ENCODE peak calls at places on chromosome 9, in eight cellular contexts. One of them, this sample, is unnamed.

GRCh38 chr9:37944671-37945481 is 40.9 kb upstream of the SLC25A51 start:
- DNase-seq in fibroblast of pulmonary artery: peak
- DNase-seq in chondrocyte: no peak
- DNase-seq in ovary: no peak
- DNase-seq in HCT116: no peak
- DNase-seq in WTC11: peak
- DNase-seq in lower leg skin: no peak
- DNase-seq in dorsolateral prefrontal cortex: no peak
- DNase-seq in this sample: no peak

GRCh38 chr9:79809931-79810330 is 238.2 kb downstream of the TLE4 start:
- DNase-seq in fibroblast of pulmonary artery: peak
- DNase-seq in chondrocyte: no peak
- DNase-seq in ovary: no peak
- DNase-seq in HCT116: no peak
- DNase-seq in WTC11: no peak
- DNase-seq in lower leg skin: no peak
- DNase-seq in dorsolateral prefrontal cortex: no peak
- DNase-seq in this sample: no peak

GRCh38 chr9:83633260-83633659 is 10.3 kb downstream of the IDNK start:
- DNase-seq in fibroblast of pulmonary artery: no peak
- DNase-seq in chondrocyte: no peak
- DNase-seq in ovary: no peak
- DNase-seq in HCT116: no peak
- DNase-seq in WTC11: no peak
- DNase-seq in lower leg skin: no peak
- DNase-seq in dorsolateral prefrontal cortex: no peak
- DNase-seq in this sample: no peak

GRCh38 chr9:77162366-77162765 is 15.0 kb upstream of the VPS13A start:
- DNase-seq in fibroblast of pulmonary artery: no peak
- DNase-seq in chondrocyte: no peak
- DNase-seq in ovary: no peak
- DNase-seq in HCT116: no peak
- DNase-seq in WTC11: no peak
- DNase-seq in lower leg skin: no peak
- DNase-seq in dorsolateral prefrontal cortex: no peak
- DNase-seq in this sample: no peak

GRCh38 chr9:99955606-99956005 is 49.2 kb downstream of the STX17 start:
- DNase-seq in fibroblast of pulmonary artery: no peak
- DNase-seq in chondrocyte: no peak
- DNase-seq in ovary: no peak
- DNase-seq in HCT116: no peak
- DNase-seq in WTC11: no peak
- DNase-seq in lower leg skin: no peak
- DNase-seq in dorsolateral prefrontal cortex: no peak
- DNase-seq in this sample: no peak

GRCh38 chr9:1354066-1354465 is 303.9 kb downstream of the DMRT2 start:
- DNase-seq in fibroblast of pulmonary artery: no peak
- DNase-seq in chondrocyte: no peak
- DNase-seq in ovary: no peak
- DNase-seq in HCT116: no peak
- DNase-seq in WTC11: no peak
- DNase-seq in lower leg skin: no peak
- DNase-seq in dorsolateral prefrontal cortex: no peak
- DNase-seq in this sample: no peak

GRCh38 chr9:27358007-27358406 is 61.1 kb upstream of the EQTN start:
- DNase-seq in fibroblast of pulmonary artery: no peak
- DNase-seq in chondrocyte: no peak
- DNase-seq in ovary: no peak
- DNase-seq in HCT116: no peak
- DNase-seq in WTC11: no peak
- DNase-seq in lower leg skin: no peak
- DNase-seq in dorsolateral prefrontal cortex: no peak
- DNase-seq in this sample: no peak

GRCh38 chr9:36154213-36154952 is 14.8 kb upstream of the CCIN start:
- DNase-seq in fibroblast of pulmonary artery: peak
- DNase-seq in chondrocyte: no peak
- DNase-seq in ovary: peak
- DNase-seq in HCT116: no peak
- DNase-seq in WTC11: no peak
- DNase-seq in lower leg skin: no peak
- DNase-seq in dorsolateral prefrontal cortex: no peak
- DNase-seq in this sample: no peak

GRCh38 chr9:16262467-16263261 is 607.8 kb downstream of the BNC2 start:
- DNase-seq in fibroblast of pulmonary artery: no peak
- DNase-seq in chondrocyte: no peak
- DNase-seq in ovary: no peak
- DNase-seq in HCT116: no peak
- DNase-seq in WTC11: no peak
- DNase-seq in lower leg skin: no peak
- DNase-seq in dorsolateral prefrontal cortex: peak
- DNase-seq in this sample: no peak

GRCh38 chr9:90219548-90220118 is 423.0 kb downstream of the DIRAS2 start:
- DNase-seq in fibroblast of pulmonary artery: no peak
- DNase-seq in chondrocyte: no peak
- DNase-seq in ovary: no peak
- DNase-seq in HCT116: no peak
- DNase-seq in WTC11: peak
- DNase-seq in lower leg skin: no peak
- DNase-seq in dorsolateral prefrontal cortex: no peak
- DNase-seq in this sample: no peak

GRCh38 chr9:35306281-35306680 is 144.5 kb downstream of the UNC13B start:
- DNase-seq in fibroblast of pulmonary artery: no peak
- DNase-seq in chondrocyte: no peak
- DNase-seq in ovary: no peak
- DNase-seq in HCT116: no peak
- DNase-seq in WTC11: no peak
- DNase-seq in lower leg skin: no peak
- DNase-seq in dorsolateral prefrontal cortex: no peak
- DNase-seq in this sample: no peak

GRCh38 chr9:133944746-133945135 is 47.4 kb downstream of the VAV2 start:
- DNase-seq in fibroblast of pulmonary artery: peak
- DNase-seq in chondrocyte: no peak
- DNase-seq in ovary: no peak
- DNase-seq in HCT116: no peak
- DNase-seq in WTC11: no peak
- DNase-seq in lower leg skin: peak
- DNase-seq in dorsolateral prefrontal cortex: no peak
- DNase-seq in this sample: no peak

GRCh38 chr9:136831002-136831719 is 11.1 kb upstream of the AJM1 start:
- DNase-seq in fibroblast of pulmonary artery: no peak
- DNase-seq in chondrocyte: no peak
- DNase-seq in ovary: no peak
- DNase-seq in HCT116: no peak
- DNase-seq in WTC11: no peak
- DNase-seq in lower leg skin: no peak
- DNase-seq in dorsolateral prefrontal cortex: no peak
- DNase-seq in this sample: no peak

GRCh38 chr9:99357575-99357974 is 135.5 kb downstream of the SEC61B start:
- DNase-seq in fibroblast of pulmonary artery: no peak
- DNase-seq in chondrocyte: no peak
- DNase-seq in ovary: no peak
- DNase-seq in HCT116: no peak
- DNase-seq in WTC11: no peak
- DNase-seq in lower leg skin: peak
- DNase-seq in dorsolateral prefrontal cortex: no peak
- DNase-seq in this sample: no peak

GRCh38 chr9:122446819-122447484 is 30.8 kb downstream of the OR1J1 start:
- DNase-seq in fibroblast of pulmonary artery: peak
- DNase-seq in chondrocyte: no peak
- DNase-seq in ovary: no peak
- DNase-seq in HCT116: no peak
- DNase-seq in WTC11: no peak
- DNase-seq in lower leg skin: no peak
- DNase-seq in dorsolateral prefrontal cortex: no peak
- DNase-seq in this sample: no peak

GRCh38 chr9:130298663-130299279 is 33.2 kb downstream of the HMCN2 start:
- DNase-seq in fibroblast of pulmonary artery: no peak
- DNase-seq in chondrocyte: no peak
- DNase-seq in ovary: no peak
- DNase-seq in HCT116: no peak
- DNase-seq in WTC11: peak
- DNase-seq in lower leg skin: no peak
- DNase-seq in dorsolateral prefrontal cortex: no peak
- DNase-seq in this sample: no peak

DNA sequence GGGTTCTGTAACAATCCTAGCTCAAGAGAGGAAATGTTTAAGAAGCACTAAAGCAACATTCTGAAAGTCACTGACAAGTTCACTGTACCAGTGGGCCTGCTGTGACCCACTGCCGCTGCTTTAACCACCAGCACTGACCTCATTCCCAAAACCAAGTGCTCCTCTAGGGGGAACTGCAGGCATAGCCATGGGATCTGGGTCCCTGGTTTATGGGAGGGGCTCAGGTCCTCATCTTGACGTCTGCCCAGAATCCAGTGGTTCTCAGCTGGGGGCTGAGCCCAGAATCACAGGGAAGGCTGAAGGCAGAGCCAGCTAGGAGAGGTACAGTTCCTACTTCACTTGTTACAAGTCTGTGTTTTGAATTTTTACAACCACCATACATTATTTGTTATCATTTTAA is 36.1 kb upstream of the SLC2A8 start:
- DNase-seq in fibroblast of pulmonary artery: peak
- DNase-seq in chondrocyte: no peak
- DNase-seq in ovary: no peak
- DNase-seq in HCT116: peak
- DNase-seq in WTC11: peak
- DNase-seq in lower leg skin: no peak
- DNase-seq in dorsolateral prefrontal cortex: no peak
- DNase-seq in this sample: no peak
- TF ChIP-seq CTCF in fibroblast of pulmonary artery: peak
- TF ChIP-seq CTCF in chondrocyte: no peak
- TF ChIP-seq CTCF in ovary: no peak
- TF ChIP-seq CTCF in HCT116: peak
- TF ChIP-seq CTCF in WTC11: no peak
- TF ChIP-seq CTCF in lower leg skin: no peak
- TF ChIP-seq CTCF in dorsolateral prefrontal cortex: no peak
- TF ChIP-seq CTCF in this sample: no peak

GRCh38 chr9:98247826-98248657 is 7.4 kb downstream of the TBC1D2 start:
- DNase-seq in fibroblast of pulmonary artery: no peak
- DNase-seq in chondrocyte: no peak
- DNase-seq in ovary: no peak
- DNase-seq in HCT116: no peak
- DNase-seq in WTC11: no peak
- DNase-seq in lower leg skin: no peak
- DNase-seq in dorsolateral prefrontal cortex: no peak
- DNase-seq in this sample: no peak
- TF ChIP-seq CTCF in fibroblast of pulmonary artery: no peak
- TF ChIP-seq CTCF in chondrocyte: no peak
- TF ChIP-seq CTCF in ovary: no peak
- TF ChIP-seq CTCF in HCT116: no peak
- TF ChIP-seq CTCF in WTC11: no peak
- TF ChIP-seq CTCF in lower leg skin: no peak
- TF ChIP-seq CTCF in dorsolateral prefrontal cortex: no peak
- TF ChIP-seq CTCF in this sample: no peak

GRCh38 chr9:82548030-82548429 is 514.9 kb downstream of the RASEF start:
- DNase-seq in fibroblast of pulmonary artery: no peak
- DNase-seq in chondrocyte: no peak
- DNase-seq in ovary: no peak
- DNase-seq in HCT116: no peak
- DNase-seq in WTC11: no peak
- DNase-seq in lower leg skin: no peak
- DNase-seq in dorsolateral prefrontal cortex: no peak
- DNase-seq in this sample: no peak

GRCh38 chr9:82552784-82553183 is 510.2 kb downstream of the RASEF start:
- DNase-seq in fibroblast of pulmonary artery: no peak
- DNase-seq in chondrocyte: no peak
- DNase-seq in ovary: no peak
- DNase-seq in HCT116: no peak
- DNase-seq in WTC11: no peak
- DNase-seq in lower leg skin: no peak
- DNase-seq in dorsolateral prefrontal cortex: no peak
- DNase-seq in this sample: no peak

GRCh38 chr9:82546131-82546530 is 516.8 kb downstream of the RASEF start:
- DNase-seq in fibroblast of pulmonary artery: no peak
- DNase-seq in chondrocyte: no peak
- DNase-seq in ovary: no peak
- DNase-seq in HCT116: no peak
- DNase-seq in WTC11: no peak
- DNase-seq in lower leg skin: no peak
- DNase-seq in dorsolateral prefrontal cortex: no peak
- DNase-seq in this sample: no peak

GRCh38 chr9:82553654-82554366 is 509.1 kb downstream of the RASEF start:
- DNase-seq in fibroblast of pulmonary artery: no peak
- DNase-seq in chondrocyte: no peak
- DNase-seq in ovary: no peak
- DNase-seq in HCT116: no peak
- DNase-seq in WTC11: no peak
- DNase-seq in lower leg skin: no peak
- DNase-seq in dorsolateral prefrontal cortex: no peak
- DNase-seq in this sample: no peak

DNA sequence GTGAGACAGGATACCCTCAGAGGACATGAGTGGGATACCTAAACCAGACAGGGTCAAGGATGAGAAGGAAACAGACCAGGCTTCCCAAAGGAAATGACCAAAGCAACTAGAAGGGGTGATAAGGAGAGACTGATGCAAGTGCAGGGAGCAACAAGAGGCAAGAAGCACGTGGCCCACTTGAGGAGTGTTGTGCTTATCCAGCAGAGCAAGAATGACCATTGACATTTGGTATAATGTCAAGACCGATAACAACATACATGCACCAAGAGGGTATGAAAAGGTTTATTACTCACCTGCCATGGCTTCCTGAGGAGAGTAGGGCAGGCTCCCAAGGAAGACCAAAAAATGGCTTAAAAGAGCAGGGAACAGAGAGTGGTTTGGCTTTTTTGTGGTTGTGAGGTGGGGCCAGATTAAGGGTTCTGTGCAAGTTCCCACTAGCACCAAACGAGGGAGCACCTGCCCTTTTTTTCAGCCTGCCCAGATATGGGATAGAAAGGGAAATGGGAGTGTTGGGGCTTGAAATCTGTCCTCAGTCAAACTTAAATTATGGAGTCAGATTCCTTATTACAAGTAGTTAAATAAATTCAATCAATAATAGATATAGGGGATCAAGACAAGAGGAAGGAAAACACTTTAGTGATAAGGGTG is 513.6 kb downstream of the RASEF start:
- DNase-seq in fibroblast of pulmonary artery: no peak
- DNase-seq in chondrocyte: no peak
- DNase-seq in ovary: no peak
- DNase-seq in HCT116: no peak
- DNase-seq in WTC11: peak
- DNase-seq in lower leg skin: no peak
- DNase-seq in dorsolateral prefrontal cortex: no peak
- DNase-seq in this sample: no peak
- TF ChIP-seq CTCF in fibroblast of pulmonary artery: no peak
- TF ChIP-seq CTCF in chondrocyte: no peak
- TF ChIP-seq CTCF in ovary: no peak
- TF ChIP-seq CTCF in HCT116: no peak
- TF ChIP-seq CTCF in WTC11: peak
- TF ChIP-seq CTCF in lower leg skin: no peak
- TF ChIP-seq CTCF in dorsolateral prefrontal cortex: no peak
- TF ChIP-seq CTCF in this sample: no peak

DNA sequence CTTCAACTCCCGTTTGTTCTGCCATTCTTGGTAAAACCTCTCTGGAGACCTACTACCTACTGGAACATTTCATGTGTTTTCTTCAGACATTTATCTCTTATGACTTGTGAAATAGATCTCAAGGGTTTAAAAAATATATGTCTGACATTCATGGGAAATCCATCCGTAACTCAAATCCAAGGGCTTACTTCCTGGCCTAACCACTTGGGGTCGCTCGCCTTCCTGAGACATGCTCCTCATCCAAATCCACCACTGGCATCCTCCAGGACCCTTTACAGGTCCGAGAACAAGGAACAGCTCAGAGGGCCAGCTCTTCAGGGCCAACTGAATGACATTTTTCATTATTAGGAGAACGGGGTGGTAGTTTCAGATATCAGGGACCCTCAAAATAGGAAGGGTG is 235.1 kb upstream of the TUT7 start:
- DNase-seq in fibroblast of pulmonary artery: no peak
- DNase-seq in chondrocyte: no peak
- DNase-seq in ovary: no peak
- DNase-seq in HCT116: no peak
- DNase-seq in WTC11: peak
- DNase-seq in lower leg skin: no peak
- DNase-seq in dorsolateral prefrontal cortex: no peak
- DNase-seq in this sample: no peak
- TF ChIP-seq CTCF in fibroblast of pulmonary artery: no peak
- TF ChIP-seq CTCF in chondrocyte: peak
- TF ChIP-seq CTCF in ovary: no peak
- TF ChIP-seq CTCF in HCT116: peak
- TF ChIP-seq CTCF in WTC11: peak
- TF ChIP-seq CTCF in lower leg skin: no peak
- TF ChIP-seq CTCF in dorsolateral prefrontal cortex: no peak
- TF ChIP-seq CTCF in this sample: no peak

This sample was measured in omental fat pad.